ENCODE peak calls at places on chromosomes 5 and 9, in four cellular contexts. U, X, E and Q are unnamed samples.

GRCh38 chr5:150777685-150778084 is 872 bp upstream of the SMIM3 start:
- DNase-seq in U (no peak), X (no peak), E (no peak), Q (no peak)

GRCh38 chr5:96321371-96321770 is 111.7 kb downstream of the PCSK1 start:
- DNase-seq in U (no peak), X (no peak), E (peak), Q (no peak)

GRCh38 chr5:107402881-107403280 is 267.9 kb downstream of the EFNA5 start:
- DNase-seq in U (no peak), X (no peak), E (no peak), Q (no peak)

GRCh38 chr9:1083325-1083913 is 33.3 kb downstream of the DMRT2 start:
- DNase-seq in U (no peak), X (no peak), E (no peak), Q (no peak)

GRCh38 chr5:133512896-133513295 is 99.4 kb downstream of the FSTL4 start:
- DNase-seq in U (no peak), X (no peak), E (no peak), Q (no peak)

GRCh38 chr5:27652505-27652904 is 614.1 kb upstream of the CDH9 start:
- DNase-seq in U (no peak), X (no peak), E (no peak), Q (no peak)

GRCh38 chr9:109497193-109498165 is 628 bp downstream of the PTPN3 start:
- DNase-seq in U (no peak), X (no peak), E (no peak), Q (no peak)

GRCh38 chr9:121300283-121301119 is 32.5 kb downstream of the GSN start:
- DNase-seq in U (no peak), X (no peak), E (no peak), Q (no peak)

GRCh38 chr5:9589049-9589835 is 40.9 kb downstream of the TAS2R1 start:
- DNase-seq in U (no peak), X (no peak), E (no peak), Q (no peak)

GRCh38 chr9:76230961-76231360 is 163.3 kb downstream of the RFK start:
- DNase-seq in U (no peak), X (no peak), E (peak), Q (no peak)

GRCh38 chr5:80193421-80193820 is 62.4 kb downstream of the SERINC5 start:
- DNase-seq in U (no peak), X (no peak), E (no peak), Q (no peak)

GRCh38 chr5:8633706-8634105 is 764.8 kb downstream of the MTRR start:
- DNase-seq in U (no peak), X (no peak), E (peak), Q (no peak)

GRCh38 chr9:81416476-81417298 is 272.7 kb downstream of the TLE1 start:
- DNase-seq in U (no peak), X (no peak), E (peak), Q (no peak)

GRCh38 chr5:35862126-35862525 is 5.4 kb downstream of the IL7R start:
- DNase-seq in U (no peak), X (no peak), E (no peak), Q (no peak)

GRCh38 chr9:684055-684949 is 157.2 kb upstream of the DMRT1 start:
- DNase-seq in U (peak), X (no peak), E (peak), Q (no peak)

GRCh38 chr9:27548055-27548741 is 18.6 kb upstream of the MOB3B start:
- DNase-seq in U (peak), X (no peak), E (peak), Q (no peak)

GRCh38 chr9:26975728-26976707 is 19.8 kb downstream of the IFT74 start:
- DNase-seq in U (peak), X (no peak), E (peak), Q (no peak)

GRCh38 chr5:178221203-178221771 is 11.3 kb downstream of the PHYKPL start:
- DNase-seq in U (no peak), X (no peak), E (no peak), Q (no peak)

GRCh38 chr5:146401021-146401420 is 46.1 kb upstream of the TCERG1 start:
- DNase-seq in U (no peak), X (no peak), E (no peak), Q (no peak)

GRCh38 chr9:137761032-137761431 is 116.5 kb upstream of the CACNA1B start:
- DNase-seq in U (no peak), X (no peak), E (no peak), Q (peak)

GRCh38 chr9:36007309-36007708 is 29.4 kb upstream of the RECK start:
- DNase-seq in U (peak), X (no peak), E (no peak), Q (no peak)

GRCh38 chr5:154646841-154647759 is 108.1 kb upstream of the LARP1 start:
- DNase-seq in U (peak), X (peak), E (peak), Q (no peak)

GRCh38 chr9:114285166-114285867 is 37.6 kb upstream of the ORM1 start:
- DNase-seq in U (peak), X (peak), E (peak), Q (no peak)

GRCh38 chr9:131682261-131682660 is 57.6 kb downstream of the RAPGEF1 start:
- DNase-seq in U (peak), X (no peak), E (no peak), Q (no peak)

GRCh38 chr5:60010328-60010727 is 116.8 kb upstream of the PDE4D start:
- DNase-seq in U (no peak), X (peak), E (no peak), Q (no peak)

GRCh38 chr5:87457706-87458105 is 45.0 kb upstream of the CCNH start:
- DNase-seq in U (no peak), X (no peak), E (no peak), Q (no peak)

GRCh38 chr5:179128976-179129375 is 68.8 kb downstream of the ZNF354C start:
- DNase-seq in U (no peak), X (no peak), E (no peak), Q (no peak)

GRCh38 chr5:141192110-141192725 is at the start of gene PCDHB10:
- DNase-seq in U (peak), X (peak), E (peak), Q (no peak)

GRCh38 chr5:140569197-140569596 is 4.6 kb downstream of the SLC35A4 start:
- DNase-seq in U (no peak), X (no peak), E (no peak), Q (no peak)

GRCh38 chr5:146751781-146752401 is 126.7 kb downstream of the PPP2R2B start:
- DNase-seq in U (no peak), X (no peak), E (no peak), Q (peak)

GRCh38 chr9:37037744-37038640 is 3.9 kb upstream of the PAX5 start:
- DNase-seq in U (no peak), X (no peak), E (no peak), Q (no peak)

GRCh38 chr5:80406980-80407734 is 707 bp upstream of the ZFYVE16 start:
- DNase-seq in U (no peak), X (no peak), E (peak), Q (no peak)

GRCh38 chr5:94793816-94794198 is 175.3 kb downstream of the SLF1 start:
- DNase-seq in U (no peak), X (no peak), E (peak), Q (no peak)

GRCh38 chr5:67774796-67775195 is 440.8 kb upstream of the PIK3R1 start:
- DNase-seq in U (no peak), X (no peak), E (no peak), Q (no peak)

GRCh38 chr5:124342027-124342471 is 404.4 kb downstream of the ZNF608 start:
- DNase-seq in U (peak), X (no peak), E (peak), Q (no peak)

DNA sequence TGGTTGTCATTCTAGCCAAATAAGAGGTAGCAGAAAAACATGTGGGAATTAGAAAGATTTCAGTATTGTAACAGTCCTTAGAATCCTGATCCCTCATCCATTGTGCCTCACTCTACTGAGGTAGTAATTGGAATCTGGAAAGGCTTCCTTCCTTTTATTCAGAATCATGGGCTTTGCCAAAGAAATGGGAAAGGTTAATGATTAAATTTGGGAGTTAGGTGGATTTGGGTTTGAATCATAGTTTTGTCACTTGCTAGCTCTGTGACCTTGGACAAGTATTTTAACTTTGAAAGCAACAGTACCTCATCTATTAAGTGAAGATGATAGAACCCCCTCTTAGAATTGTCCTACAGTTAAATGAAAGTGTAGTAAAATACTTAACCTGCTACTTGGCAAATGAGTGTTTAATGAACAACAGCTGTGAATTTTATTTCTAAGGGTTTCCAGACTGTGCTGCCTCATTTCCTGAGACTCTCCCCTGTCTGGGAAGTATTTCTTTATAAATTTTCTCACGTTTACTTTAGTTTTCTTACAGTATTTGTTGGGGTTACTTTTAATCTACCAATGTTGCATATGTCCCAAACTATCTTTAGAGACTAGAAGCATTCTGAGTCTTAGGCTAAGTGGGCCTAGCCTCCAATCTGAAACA is 11.7 kb downstream of the SPDL1 start:
- DNase-seq in U (peak), X (no peak), E (no peak), Q (no peak)
- TF ChIP-seq FOS in U (no peak), X (no peak), E (no peak), Q (no peak)

GRCh38 chr5:172644229-172644628 is 3.2 kb downstream of the NEURL1B start:
- DNase-seq in U (no peak), X (no peak), E (no peak), Q (no peak)

GRCh38 chr5:172642926-172643325 is 1.9 kb downstream of the NEURL1B start:
- DNase-seq in U (no peak), X (no peak), E (no peak), Q (no peak)

GRCh38 chr5:172644711-172645110 is 3.6 kb downstream of the NEURL1B start:
- DNase-seq in U (no peak), X (no peak), E (no peak), Q (no peak)

GRCh38 chr5:172642511-172642910 is 1.4 kb downstream of the NEURL1B start:
- DNase-seq in U (no peak), X (no peak), E (peak), Q (no peak)

GRCh38 chr5:172643392-172643871 is 2.4 kb downstream of the NEURL1B start:
- DNase-seq in U (no peak), X (no peak), E (no peak), Q (no peak)
- TF ChIP-seq FOS in U (no peak), X (no peak), E (no peak), Q (no peak)

DNA sequence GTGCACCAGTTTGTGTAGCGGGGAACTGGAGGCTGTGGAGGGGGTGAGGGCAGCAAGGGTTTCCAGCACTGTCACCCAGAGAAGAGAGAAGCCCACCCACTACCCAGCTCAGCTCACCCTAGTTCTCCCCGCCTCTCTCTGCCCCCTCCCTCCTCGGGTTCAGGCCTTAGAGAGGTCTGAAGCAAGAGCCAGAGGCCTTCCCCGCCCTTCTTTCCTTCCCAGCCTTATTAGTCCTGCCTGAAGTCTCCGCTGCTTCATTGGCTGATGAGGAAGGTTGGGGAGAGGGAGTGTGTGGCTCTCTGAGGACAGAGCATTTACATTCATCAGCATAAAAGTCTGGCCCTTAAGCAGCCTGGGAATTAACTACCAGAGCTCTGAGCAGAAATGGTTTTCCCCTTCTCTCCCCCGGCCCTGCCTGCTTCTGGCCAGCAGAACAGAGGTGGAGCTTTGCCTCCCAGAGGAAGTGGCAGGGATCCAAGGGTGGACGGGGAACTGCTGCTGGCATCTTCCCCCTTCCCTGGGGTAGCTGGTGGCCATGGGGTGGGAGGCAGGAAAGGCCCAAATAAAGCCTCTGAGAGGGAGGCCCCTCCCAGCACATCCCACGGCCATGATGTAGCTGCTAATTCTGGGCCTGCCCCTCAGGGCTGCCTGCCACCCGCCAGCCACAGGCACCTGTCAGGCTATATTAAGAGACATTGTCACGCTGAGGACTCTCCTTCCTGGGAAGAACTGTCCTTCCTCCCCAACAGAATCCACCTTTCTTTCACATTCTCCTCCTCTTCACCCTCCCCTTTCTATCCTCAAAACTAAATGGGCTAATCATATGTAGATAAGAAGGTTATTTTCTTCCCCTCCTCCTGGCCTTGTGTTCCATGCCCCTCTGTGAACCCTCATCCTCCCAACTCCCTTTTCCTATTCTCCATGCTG is 4.2 kb downstream of the DNAJB5 start:
- DNase-seq in U (peak), X (no peak), E (peak), Q (no peak)
- TF ChIP-seq FOS in U (no peak), X (no peak), E (no peak), Q (no peak)

GRCh38 chr5:138138949-138139775 is at the start of gene NME5:
- DNase-seq in U (peak), X (no peak), E (peak), Q (peak)
- TF ChIP-seq FOS in U (no peak), X (no peak), E (no peak), Q (no peak)

GRCh38 chr5:56326116-56326515 is 93.0 kb upstream of the ANKRD55 start:
- DNase-seq in U (no peak), X (no peak), E (no peak), Q (no peak)

GRCh38 chr5:56322592-56322991 is 89.5 kb upstream of the ANKRD55 start:
- DNase-seq in U (no peak), X (no peak), E (no peak), Q (no peak)

GRCh38 chr5:56321236-56321881 is 88.2 kb upstream of the ANKRD55 start:
- DNase-seq in U (no peak), X (no peak), E (no peak), Q (no peak)

GRCh38 chr5:56325039-56325438 is 91.9 kb upstream of the ANKRD55 start:
- DNase-seq in U (no peak), X (no peak), E (no peak), Q (no peak)

DNA sequence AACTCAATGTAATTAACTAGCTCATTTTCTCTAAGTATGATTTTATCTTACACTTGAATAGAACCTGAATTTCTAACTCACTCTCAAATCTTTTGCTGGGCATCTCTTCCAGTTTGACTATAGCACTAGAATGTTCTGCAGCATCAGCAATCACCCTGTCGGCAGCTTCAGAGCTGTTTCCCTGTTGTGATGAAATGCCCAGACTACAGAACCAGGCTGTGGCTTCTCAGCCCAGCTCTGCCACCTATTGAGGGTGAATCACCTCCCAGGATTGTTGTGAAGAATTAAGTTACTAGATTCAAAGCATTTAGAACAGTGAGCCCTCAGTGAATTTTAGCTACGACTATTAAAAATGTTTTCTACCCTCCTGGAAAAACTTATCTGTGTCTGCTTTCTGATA is 90.4 kb upstream of the ANKRD55 start:
- DNase-seq in U (no peak), X (no peak), E (peak), Q (no peak)
- TF ChIP-seq FOS in U (no peak), X (no peak), E (no peak), Q (no peak)

GRCh38 chr5:73370076-73370475 is 78.5 kb downstream of the FOXD1 start:
- DNase-seq in U (no peak), X (no peak), E (no peak), Q (no peak)
- TF ChIP-seq FOS in U (no peak), X (no peak), E (no peak), Q (no peak)

GRCh38 chr5:1952456-1953099 is 69.9 kb upstream of the IRX4 start:
- DNase-seq in U (no peak), X (no peak), E (no peak), Q (no peak)
- TF ChIP-seq FOS in U (no peak), X (no peak), E (no peak), Q (no peak)